ENCODE peak calls at places on chromosome 22, in nine cellular contexts. I is mucosa of descending colon, G is astrocyte of the cerebellum, U is GM12878, S is MM.1S, O is cardiac fibroblast, J is neural progenitor cell, N is left ventricle myocardium inferior, V is GM12865. Y is an unnamed sample.

GRCh38 chr22:43631846-43632245 is 180.3 kb downstream of the EFCAB6 start:
- DNase-seq in I (no peak), S (no peak), N (no peak), U (no peak), J (no peak), G (no peak), O (no peak), V (no peak), Y (no peak)

GRCh38 chr22:22506736-22507135 is 1.8 kb downstream of the ZNF280B start:
- DNase-seq in G (no peak), S (no peak), J (no peak), I (no peak), O (no peak), V (no peak), U (no peak), N (no peak), Y (no peak)

GRCh38 chr22:32042924-32043323 is at the start of gene SLC5A1:
- DNase-seq in J (no peak), O (no peak), S (no peak), U (no peak), V (no peak), G (no peak), I (peak), N (no peak), Y (no peak)

GRCh38 chr22:39528681-39529486 is 3.7 kb downstream of the RPS19BP1 start:
- DNase-seq in U (peak), N (peak), S (peak), I (peak), V (peak), G (peak), J (peak), O (peak), Y (peak)

GRCh38 chr22:49943771-49944398 is 16.7 kb upstream of the PIM3 start:
- DNase-seq in O (no peak), N (no peak), I (no peak), V (no peak), J (no peak), S (no peak), U (no peak), G (no peak), Y (no peak)

GRCh38 chr22:38172489-38173155 is 9.0 kb downstream of the PLA2G6 start:
- DNase-seq in G (no peak), I (peak), S (no peak), O (peak), U (no peak), V (no peak), J (no peak), N (peak), Y (no peak)

GRCh38 chr22:19932367-19933206 is 9.0 kb upstream of the COMT start:
- DNase-seq in G (no peak), U (no peak), N (no peak), V (no peak), S (no peak), O (no peak), J (no peak), I (no peak), Y (no peak)

GRCh38 chr22:39717099-39717498 is 146.5 kb downstream of the CACNA1I start:
- DNase-seq in I (no peak), S (no peak), O (no peak), N (no peak), J (no peak), U (no peak), V (no peak), G (no peak), Y (no peak)

GRCh38 chr22:37425800-37426531 is 1.3 kb downstream of the ELFN2 start:
- DNase-seq in O (no peak), S (peak), U (no peak), I (no peak), G (no peak), J (peak), N (no peak), V (no peak), Y (peak)

GRCh38 chr22:21044931-21045584 is 688 bp upstream of the LRRC74B start:
- DNase-seq in N (no peak), I (no peak), V (no peak), G (peak), U (no peak), O (peak), J (peak), S (no peak), Y (peak)

GRCh38 chr22:43408009-43408408 is 3.8 kb upstream of the MPPED1 start:
- DNase-seq in U (no peak), V (no peak), N (no peak), S (no peak), G (no peak), J (no peak), O (no peak), I (no peak), Y (no peak)

GRCh38 chr22:20725987-20726558 is 47.8 kb upstream of the SERPIND1 start:
- DNase-seq in U (no peak), J (no peak), V (no peak), S (no peak), N (no peak), I (no peak), G (no peak), O (no peak), Y (no peak)

GRCh38 chr22:46355369-46355995 is 20.0 kb downstream of the TRMU start:
- DNase-seq in V (peak), G (peak), I (peak), J (peak), S (peak), U (no peak), N (peak), O (peak), Y (no peak)

GRCh38 chr22:30531651-30532608 is 14.6 kb downstream of the SEC14L6 start:
- DNase-seq in U (no peak), J (no peak), I (no peak), O (no peak), G (no peak), S (no peak), V (no peak), N (no peak), Y (no peak)

GRCh38 chr22:48307941-48308340 is 1519.7 kb downstream of the BRD1 start:
- DNase-seq in G (no peak), N (no peak), V (no peak), J (no peak), O (no peak), I (no peak), S (no peak), U (no peak), Y (no peak)

GRCh38 chr22:42856179-42856864 is 751 bp downstream of the ARFGAP3 start:
- DNase-seq in S (peak), V (peak), U (no peak), O (peak), N (peak), I (peak), J (peak), G (no peak), Y (no peak)

GRCh38 chr22:37231406-37232139 is 12.5 kb downstream of the RAC2 start:
- DNase-seq in O (no peak), I (no peak), S (no peak), G (no peak), J (no peak), U (no peak), N (no peak), V (no peak), Y (no peak)

GRCh38 chr22:40199223-40199622 is 21.5 kb downstream of the TNRC6B start:
- DNase-seq in J (no peak), S (no peak), U (no peak), N (no peak), I (no peak), V (no peak), O (no peak), G (no peak), Y (no peak)

GRCh38 chr22:43297246-43298061 is 45.7 kb downstream of the SCUBE1 start:
- DNase-seq in G (no peak), U (no peak), J (no peak), S (no peak), N (no peak), V (no peak), I (no peak), O (no peak), Y (no peak)

GRCh38 chr22:39087098-39087497 is 9.9 kb upstream of the APOBEC3H start:
- DNase-seq in U (no peak), N (no peak), G (no peak), O (no peak), I (no peak), S (no peak), J (no peak), V (no peak), Y (no peak)

GRCh38 chr22:25828422-25828821 is 86.4 kb downstream of the MYO18B start:
- DNase-seq in N (no peak), J (no peak), I (no peak), G (no peak), S (no peak), V (no peak), U (no peak), O (no peak), Y (no peak)

GRCh38 chr22:22076937-22077703 is 94.5 kb upstream of the TOP3B start:
- DNase-seq in N (no peak), O (peak), J (no peak), U (no peak), V (no peak), G (no peak), S (no peak), I (no peak), Y (no peak)

GRCh38 chr22:16989915-16990314 is 18.1 kb downstream of the GAB4 start:
- DNase-seq in U (no peak), O (no peak), J (no peak), S (no peak), G (no peak), N (no peak), I (no peak), V (no peak), Y (no peak)

GRCh38 chr22:25709758-25710157 is 32.2 kb upstream of the MYO18B start:
- DNase-seq in G (no peak), O (no peak), S (no peak), V (peak), J (no peak), I (no peak), U (peak), N (no peak), Y (no peak)

GRCh38 chr22:47196493-47196849 is 434.0 kb downstream of the TBC1D22A start:
- DNase-seq in S (no peak), G (no peak), N (no peak), U (no peak), O (no peak), V (no peak), J (no peak), I (no peak), Y (no peak)

GRCh38 chr22:44428941-44429615 is 69.0 kb downstream of the RTL6 start:
- DNase-seq in I (peak), S (no peak), U (no peak), G (no peak), O (no peak), N (no peak), J (no peak), V (no peak), Y (no peak)

GRCh38 chr22:31490496-31490925 is 869 bp upstream of the EIF4ENIF1 start:
- DNase-seq in U (peak), V (peak), N (peak), G (peak), J (peak), O (peak), S (peak), I (peak), Y (peak)

GRCh38 chr22:44098966-44099530 is 74.9 kb downstream of the PARVB start:
- DNase-seq in S (no peak), I (no peak), O (no peak), J (no peak), G (no peak), N (no peak), V (no peak), U (no peak), Y (no peak)

GRCh38 chr22:45742866-45743450 is 71.3 kb downstream of the ATXN10 start:
- DNase-seq in O (peak), N (no peak), G (peak), U (no peak), I (no peak), J (no peak), S (no peak), V (no peak), Y (peak)

GRCh38 chr22:45290410-45290936 is 5.7 kb downstream of the UPK3A start:
- DNase-seq in U (no peak), G (no peak), I (peak), S (no peak), J (peak), O (peak), V (no peak), N (no peak), Y (peak)

GRCh38 chr22:46537946-46538815 is 761 bp upstream of the CELSR1 start:
- DNase-seq in V (no peak), U (no peak), G (no peak), O (peak), I (no peak), N (peak), J (peak), S (no peak), Y (no peak)

GRCh38 chr22:33467718-33468117 is 409.5 kb upstream of the SYN3 start:
- DNase-seq in J (no peak), G (no peak), S (no peak), N (no peak), I (no peak), U (no peak), O (peak), V (no peak), Y (no peak)

GRCh38 chr22:44748524-44748923 is 3.9 kb upstream of the ARHGAP8 start:
- DNase-seq in V (no peak), O (no peak), G (no peak), N (no peak), S (no peak), U (no peak), I (peak), J (no peak), Y (no peak)

GRCh38 chr22:44848296-44848741 is 95.9 kb downstream of the ARHGAP8 start:
- DNase-seq in I (no peak), N (no peak), O (no peak), J (no peak), V (no peak), S (no peak), U (no peak), G (no peak), Y (no peak)

DNA sequence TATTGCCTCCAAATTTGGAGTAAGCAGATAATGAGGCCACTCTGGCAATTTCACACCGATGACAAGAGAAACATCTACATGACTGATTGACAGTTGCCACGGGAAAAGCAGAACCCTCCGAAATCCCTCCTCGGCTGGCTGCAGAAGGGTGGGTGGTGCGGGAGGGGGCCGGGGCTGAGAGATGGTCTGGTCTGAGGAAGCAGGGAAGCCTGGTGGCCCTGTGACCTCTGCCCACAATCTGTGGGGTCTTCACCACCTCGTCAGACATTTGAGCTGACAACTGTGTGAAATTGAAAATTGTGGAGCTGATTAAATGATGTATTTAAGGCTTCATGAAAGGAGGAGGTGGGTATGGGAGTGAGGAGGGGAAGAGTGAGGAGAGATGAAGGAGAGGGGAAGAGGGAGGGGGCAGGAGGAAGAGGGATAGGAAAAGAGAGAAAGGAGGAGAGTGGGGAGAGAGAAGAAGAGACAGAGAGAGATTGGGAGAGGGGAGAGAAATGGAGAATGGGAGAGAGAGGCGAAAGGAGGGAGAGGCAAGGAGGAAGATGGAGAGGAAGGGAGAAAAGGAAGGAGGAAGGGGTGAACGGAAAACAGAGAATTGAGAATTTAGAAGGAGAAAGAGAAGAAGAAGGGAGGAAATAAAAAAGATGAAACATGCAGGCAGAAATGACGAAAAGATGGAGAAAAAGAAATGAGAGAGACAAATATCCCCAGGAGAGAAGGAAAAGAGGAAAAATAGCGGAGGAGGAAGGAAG is 503.0 kb downstream of the MN1 start:
- DNase-seq in G (no peak), V (no peak), U (no peak), S (no peak), I (no peak), J (no peak), N (no peak), O (no peak), Y (no peak)
- H3K4me3 ChIP-seq in G (no peak), V (no peak), U (no peak), S (no peak), I (no peak), J (no peak), N (peak), O (peak), Y (peak)

DNA sequence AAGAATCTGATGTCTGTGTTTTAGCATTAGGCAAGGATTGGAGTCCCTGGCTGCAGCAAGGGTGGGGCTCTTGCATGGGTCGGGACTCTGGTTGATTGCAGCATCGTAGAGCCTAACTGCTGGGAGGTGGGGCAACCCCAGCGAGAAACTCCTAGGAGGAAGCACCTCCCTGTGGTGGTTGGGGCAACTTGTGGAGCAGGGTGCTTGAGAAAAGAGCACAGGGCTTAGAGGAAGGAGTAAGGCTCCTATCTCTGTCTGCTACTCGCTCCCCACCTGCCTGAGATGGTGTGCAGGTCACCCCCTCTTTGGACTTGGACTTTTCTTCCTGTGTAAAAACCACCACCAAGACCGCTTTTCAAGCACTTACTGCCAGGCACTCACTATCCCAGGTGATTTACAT is 15.6 kb downstream of the SREBF2 start:
- DNase-seq in J (no peak), V (peak), U (no peak), I (peak), N (peak), G (no peak), O (peak), S (no peak), Y (no peak)
- H3K4me3 ChIP-seq in J (no peak), V (no peak), U (no peak), I (no peak), N (no peak), G (no peak), O (no peak), S (no peak), Y (no peak)

DNA sequence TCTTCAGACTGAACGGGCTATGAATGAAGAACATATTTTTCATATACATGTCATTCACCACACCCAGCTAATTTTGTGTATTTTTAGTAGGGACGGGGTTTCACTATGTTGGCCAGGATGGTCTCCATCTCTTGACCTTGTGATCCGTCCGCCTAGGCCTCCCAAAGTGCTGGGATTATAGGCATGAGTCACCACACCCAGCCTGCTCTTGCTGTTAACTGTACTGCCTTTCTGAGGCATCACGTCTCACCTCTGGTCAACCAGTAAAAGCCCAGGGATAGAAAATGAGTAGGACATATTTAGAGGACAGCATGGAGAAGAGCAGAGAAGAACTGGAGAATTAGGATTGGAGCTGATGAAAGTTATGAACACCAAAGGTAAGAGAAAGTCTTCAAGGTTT is 55.6 kb downstream of the APOL3 start:
- DNase-seq in J (no peak), G (no peak), U (no peak), O (no peak), S (no peak), N (no peak), V (no peak), I (no peak), Y (no peak)
- H3K4me3 ChIP-seq in J (no peak), G (no peak), U (no peak), O (no peak), S (no peak), N (no peak), V (no peak), I (no peak), Y (no peak)

GRCh38 chr22:24060375-24060788 is 49.3 kb downstream of the CABIN1 start:
- DNase-seq in O (peak), U (no peak), S (no peak), N (no peak), G (peak), I (no peak), V (no peak), J (no peak), Y (peak)
- H3K4me3 ChIP-seq in O (no peak), U (no peak), S (no peak), N (no peak), G (no peak), I (no peak), V (no peak), J (no peak), Y (no peak)

DNA sequence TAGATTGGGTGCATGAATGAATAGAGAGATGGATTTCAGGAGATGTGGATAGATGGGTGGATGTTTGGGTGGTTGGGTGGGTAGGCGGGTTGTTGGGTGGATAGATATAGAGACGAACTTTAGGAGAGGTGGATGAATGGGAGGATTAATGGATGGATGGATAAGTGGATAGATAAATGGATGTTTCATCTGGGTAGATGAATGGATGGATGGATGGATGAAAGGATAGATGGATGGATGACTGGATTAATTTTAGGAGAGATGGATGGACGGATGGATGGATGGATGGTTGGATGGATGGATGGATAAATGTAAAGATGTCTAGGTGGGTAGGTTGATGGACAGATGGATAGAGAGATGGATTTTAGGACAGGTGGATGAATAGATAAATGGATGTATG is 511.3 kb downstream of the MIAT start:
- DNase-seq in S (no peak), U (no peak), V (no peak), J (no peak), G (no peak), I (no peak), N (no peak), O (no peak), Y (no peak)
- H3K4me3 ChIP-seq in S (no peak), U (no peak), V (no peak), J (no peak), G (no peak), I (no peak), N (no peak), O (no peak), Y (no peak)

GRCh38 chr22:29473001-29473400 is 7.0 kb upstream of the NEFH start:
- DNase-seq in J (no peak), V (no peak), N (no peak), G (no peak), I (no peak), O (no peak), U (no peak), S (no peak), Y (no peak)

GRCh38 chr22:29469755-29470154 is 10.3 kb upstream of the NEFH start:
- DNase-seq in G (no peak), S (no peak), U (no peak), N (no peak), J (peak), I (no peak), V (no peak), O (no peak), Y (no peak)

GRCh38 chr22:29475550-29475949 is 4.5 kb upstream of the NEFH start:
- DNase-seq in S (no peak), G (no peak), U (peak), O (no peak), I (no peak), V (peak), N (no peak), J (no peak), Y (no peak)

GRCh38 chr22:29464581-29464980 is 15.4 kb upstream of the NEFH start:
- DNase-seq in V (no peak), O (no peak), G (no peak), S (no peak), U (no peak), N (no peak), J (no peak), I (no peak), Y (no peak)

DNA sequence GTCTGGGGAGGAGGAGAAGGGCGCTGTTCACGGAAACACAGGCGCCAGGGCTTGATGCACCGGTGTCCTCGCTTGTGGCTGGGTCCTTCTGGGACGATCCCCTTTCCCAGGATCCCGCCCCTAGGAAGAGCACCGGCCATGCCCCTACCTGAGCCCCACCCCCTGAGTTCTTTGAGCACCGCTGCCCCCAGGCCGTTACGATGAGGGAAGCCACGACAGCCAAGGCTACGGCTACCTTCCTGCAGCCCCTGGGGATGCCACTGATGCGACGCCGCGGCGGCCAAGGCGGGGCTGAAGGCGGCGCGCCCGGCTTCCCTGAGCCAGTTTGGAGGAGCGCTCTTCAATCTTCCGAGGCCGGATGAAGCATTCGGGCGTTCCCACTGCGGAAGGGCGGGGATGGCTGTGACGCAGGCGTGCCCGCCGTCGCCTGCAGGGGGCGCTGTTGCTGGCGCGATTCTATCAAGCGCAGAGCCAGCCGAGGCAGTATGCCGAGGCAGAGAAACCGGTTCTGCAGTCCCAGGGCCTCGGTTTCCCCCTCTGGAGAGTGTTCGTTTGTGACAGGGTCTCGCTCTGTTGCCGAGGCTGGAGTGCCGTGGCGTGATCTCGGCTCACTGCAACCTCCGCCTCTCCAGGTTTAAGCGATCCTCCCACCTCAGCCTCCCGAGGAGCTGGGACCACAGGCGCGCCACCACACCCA is 9.7 kb upstream of the NEFH start:
- DNase-seq in G (no peak), I (peak), U (no peak), V (peak), S (peak), J (peak), O (peak), N (peak), Y (no peak)
- H3K4me3 ChIP-seq in G (peak), I (no peak), U (peak), V (peak), S (no peak), J (peak), O (peak), N (peak), Y (peak)

Y was measured in skeletal muscle cell.